ENCODE peak calls at places on chromosomes 13 and 19, in four cellular contexts. One of them, this sample, is unnamed.

GRCh38 chr19:38044267-38045111 is 137.5 kb downstream of the SIPA1L3 start:
- DNase-seq in brain microvascular endothelial cell: peak
- DNase-seq in heart left ventricle: no peak
- DNase-seq in A549: peak
- DNase-seq in this sample: peak

GRCh38 chr13:71865858-71866172 is 1.2 kb downstream of the DACH1 start:
- DNase-seq in brain microvascular endothelial cell: no peak
- DNase-seq in heart left ventricle: peak
- DNase-seq in A549: no peak
- DNase-seq in this sample: no peak

GRCh38 chr19:1613808-1614570 is 8.7 kb upstream of the UQCR11 start:
- DNase-seq in brain microvascular endothelial cell: no peak
- DNase-seq in heart left ventricle: no peak
- DNase-seq in A549: no peak
- DNase-seq in this sample: no peak

GRCh38 chr19:50549927-50550593 is 18.2 kb downstream of the LRRC4B start:
- DNase-seq in brain microvascular endothelial cell: no peak
- DNase-seq in heart left ventricle: no peak
- DNase-seq in A549: no peak
- DNase-seq in this sample: no peak

GRCh38 chr19:54873990-54874389 is at the start of gene FCAR:
- DNase-seq in brain microvascular endothelial cell: no peak
- DNase-seq in heart left ventricle: no peak
- DNase-seq in A549: no peak
- DNase-seq in this sample: no peak

GRCh38 chr19:3175761-3176714 is 2.5 kb upstream of the S1PR4 start:
- DNase-seq in brain microvascular endothelial cell: no peak
- DNase-seq in heart left ventricle: no peak
- DNase-seq in A549: peak
- DNase-seq in this sample: peak

GRCh38 chr13:41960195-41960699 is 662 bp downstream of the VWA8 start:
- DNase-seq in brain microvascular endothelial cell: no peak
- DNase-seq in heart left ventricle: peak
- DNase-seq in A549: no peak
- DNase-seq in this sample: peak

GRCh38 chr13:106295971-106296370 is 239.5 kb downstream of the EFNB2 start:
- DNase-seq in brain microvascular endothelial cell: no peak
- DNase-seq in heart left ventricle: no peak
- DNase-seq in A549: no peak
- DNase-seq in this sample: no peak

GRCh38 chr19:10517361-10517759 is at the start of gene S1PR5:
- DNase-seq in brain microvascular endothelial cell: no peak
- DNase-seq in heart left ventricle: no peak
- DNase-seq in A549: peak
- DNase-seq in this sample: no peak

GRCh38 chr13:33363328-33363727 is 77.8 kb upstream of the STARD13 start:
- DNase-seq in brain microvascular endothelial cell: no peak
- DNase-seq in heart left ventricle: peak
- DNase-seq in A549: no peak
- DNase-seq in this sample: no peak

GRCh38 chr19:49196527-49197240 is 39.1 kb downstream of the TRPM4 start:
- DNase-seq in brain microvascular endothelial cell: no peak
- DNase-seq in heart left ventricle: peak
- DNase-seq in A549: no peak
- DNase-seq in this sample: no peak

GRCh38 chr13:76822691-76823267 is 63.4 kb downstream of the KCTD12 start:
- DNase-seq in brain microvascular endothelial cell: no peak
- DNase-seq in heart left ventricle: no peak
- DNase-seq in A549: peak
- DNase-seq in this sample: peak

GRCh38 chr13:81224502-81224833 is 883.5 kb upstream of the SPRY2 start:
- DNase-seq in brain microvascular endothelial cell: no peak
- DNase-seq in heart left ventricle: no peak
- DNase-seq in A549: no peak
- DNase-seq in this sample: no peak

GRCh38 chr19:42360787-42361544 is 29.1 kb downstream of the CNFN start:
- DNase-seq in brain microvascular endothelial cell: no peak
- DNase-seq in heart left ventricle: no peak
- DNase-seq in A549: no peak
- DNase-seq in this sample: no peak

GRCh38 chr19:42552086-42553065 is 24.1 kb upstream of the CEACAM1 start:
- DNase-seq in brain microvascular endothelial cell: no peak
- DNase-seq in heart left ventricle: no peak
- DNase-seq in A549: no peak
- DNase-seq in this sample: no peak

GRCh38 chr13:29428310-29428991 is 167.0 kb downstream of the SLC7A1 start:
- DNase-seq in brain microvascular endothelial cell: no peak
- DNase-seq in heart left ventricle: peak
- DNase-seq in A549: no peak
- DNase-seq in this sample: peak
- TF ChIP-seq CTCF in brain microvascular endothelial cell: peak
- TF ChIP-seq CTCF in heart left ventricle: peak
- TF ChIP-seq CTCF in A549: no peak
- TF ChIP-seq CTCF in this sample: no peak

GRCh38 chr13:22275393-22275792 is 604.5 kb downstream of the FGF9 start:
- DNase-seq in brain microvascular endothelial cell: no peak
- DNase-seq in heart left ventricle: no peak
- DNase-seq in A549: no peak
- DNase-seq in this sample: no peak

DNA sequence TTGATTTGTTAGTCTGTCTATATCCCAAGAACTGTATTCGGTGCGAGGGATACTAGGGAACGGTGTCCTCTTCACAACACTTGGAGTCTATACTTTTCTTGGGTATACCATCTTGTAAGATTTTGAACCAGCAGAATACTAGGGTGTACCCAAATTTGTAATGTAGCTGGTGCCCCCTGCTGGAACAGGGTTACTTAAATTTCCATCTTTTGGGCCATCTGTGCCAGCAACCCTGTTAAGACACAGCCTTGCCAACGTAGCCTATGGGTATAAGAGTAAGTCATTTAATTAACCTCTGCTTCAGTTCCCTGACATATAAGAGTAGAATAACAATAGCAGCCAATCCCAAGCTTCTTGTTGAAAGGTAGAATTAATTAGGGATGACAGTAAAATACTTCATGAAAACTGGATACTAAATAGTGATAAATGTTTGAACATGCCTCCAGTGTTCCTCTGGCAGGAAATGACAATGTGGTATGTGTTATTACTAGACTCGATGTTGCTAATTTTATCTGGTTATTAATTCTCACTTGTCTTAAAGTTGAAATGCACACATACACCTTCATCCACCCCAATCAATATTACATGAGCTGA is 607.6 kb downstream of the FGF9 start:
- DNase-seq in brain microvascular endothelial cell: no peak
- DNase-seq in heart left ventricle: peak
- DNase-seq in A549: peak
- DNase-seq in this sample: peak
- TF ChIP-seq CTCF in brain microvascular endothelial cell: no peak
- TF ChIP-seq CTCF in heart left ventricle: peak
- TF ChIP-seq CTCF in A549: no peak
- TF ChIP-seq CTCF in this sample: no peak

GRCh38 chr13:36817996-36818395 is 1.0 kb upstream of the RFXAP start:
- DNase-seq in brain microvascular endothelial cell: no peak
- DNase-seq in heart left ventricle: no peak
- DNase-seq in A549: no peak
- DNase-seq in this sample: no peak

GRCh38 chr13:36814465-36814864 is 4.6 kb upstream of the RFXAP start:
- DNase-seq in brain microvascular endothelial cell: no peak
- DNase-seq in heart left ventricle: no peak
- DNase-seq in A549: no peak
- DNase-seq in this sample: no peak

GRCh38 chr13:36813226-36813625 is 5.8 kb upstream of the RFXAP start:
- DNase-seq in brain microvascular endothelial cell: no peak
- DNase-seq in heart left ventricle: no peak
- DNase-seq in A549: no peak
- DNase-seq in this sample: no peak

GRCh38 chr13:36818483-36819063 is 449 bp upstream of the RFXAP start:
- DNase-seq in brain microvascular endothelial cell: no peak
- DNase-seq in heart left ventricle: no peak
- DNase-seq in A549: no peak
- DNase-seq in this sample: peak

DNA sequence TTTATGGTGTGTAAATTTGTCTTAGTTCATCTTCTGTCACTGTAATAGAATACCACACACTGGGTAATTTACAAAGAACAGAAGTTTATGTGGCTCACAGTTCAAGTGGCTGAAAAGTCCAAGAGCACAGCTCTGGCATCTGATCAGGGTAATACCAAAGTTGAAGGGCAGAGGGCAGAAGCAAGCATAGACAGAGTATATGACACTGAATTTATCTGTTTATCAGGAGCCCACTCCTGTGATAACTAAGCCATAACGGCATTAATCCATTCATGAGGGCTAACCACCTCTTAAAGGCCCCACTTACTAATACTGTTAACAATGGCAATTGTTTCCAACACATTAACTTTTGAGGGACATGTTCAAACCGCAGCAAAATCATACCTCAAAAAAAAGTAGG is 4.0 kb upstream of the RFXAP start:
- DNase-seq in brain microvascular endothelial cell: no peak
- DNase-seq in heart left ventricle: no peak
- DNase-seq in A549: peak
- DNase-seq in this sample: no peak
- TF ChIP-seq CTCF in brain microvascular endothelial cell: peak
- TF ChIP-seq CTCF in heart left ventricle: no peak
- TF ChIP-seq CTCF in A549: peak
- TF ChIP-seq CTCF in this sample: peak

GRCh38 chr19:56393119-56394012 is at the start of gene ZNF582:
- DNase-seq in brain microvascular endothelial cell: peak
- DNase-seq in heart left ventricle: peak
- DNase-seq in A549: peak
- DNase-seq in this sample: peak
- TF ChIP-seq CTCF in brain microvascular endothelial cell: peak
- TF ChIP-seq CTCF in heart left ventricle: peak
- TF ChIP-seq CTCF in A549: peak
- TF ChIP-seq CTCF in this sample: no peak

DNA sequence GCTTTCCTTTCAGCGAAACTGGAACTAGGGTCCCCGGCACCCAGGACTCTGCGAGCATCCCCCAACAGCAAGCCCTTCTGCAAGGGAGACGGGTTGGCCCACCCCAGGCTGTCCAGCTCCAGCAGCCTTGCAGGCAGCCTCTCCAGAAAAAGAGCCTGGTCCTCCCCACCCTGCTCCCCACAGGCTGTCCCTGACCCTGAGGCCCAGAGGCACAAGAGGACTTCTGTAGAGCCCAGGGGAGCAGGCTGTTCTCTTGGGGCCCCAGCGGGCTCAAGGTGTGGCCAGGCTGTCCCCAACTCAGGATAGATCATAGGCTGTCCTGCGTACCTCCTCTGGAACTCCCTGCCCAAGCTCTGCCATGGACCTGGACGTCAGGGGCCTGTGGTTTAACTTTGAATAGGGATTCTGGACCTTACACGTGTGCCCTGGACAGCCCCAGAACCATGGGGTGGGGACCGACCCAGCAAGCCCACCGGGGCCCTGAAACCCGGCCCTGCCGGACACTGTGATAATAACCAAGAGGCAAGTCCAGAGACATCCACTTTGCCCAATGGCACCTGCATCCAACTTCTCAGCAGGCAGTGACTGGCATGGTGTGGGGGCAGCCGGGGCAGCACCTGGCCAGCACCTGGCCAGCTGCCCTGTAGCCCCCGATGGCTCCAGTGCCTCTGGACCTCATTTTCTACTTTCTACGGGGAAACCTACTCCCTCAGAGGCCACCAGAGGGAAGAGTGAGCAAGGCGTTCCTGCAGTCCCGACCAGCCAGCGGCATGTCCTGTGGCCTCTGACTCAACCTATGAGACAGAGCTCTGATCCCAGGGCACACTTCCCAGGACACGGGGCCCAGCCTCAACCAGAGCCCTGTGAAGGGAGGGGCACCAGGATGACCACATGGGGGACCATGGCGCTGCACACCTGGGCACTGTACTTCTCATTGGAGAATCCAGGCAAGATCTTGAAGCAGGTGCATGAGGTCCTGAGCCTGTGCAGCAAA is 50.9 kb upstream of the TPM4 start:
- DNase-seq in brain microvascular endothelial cell: peak
- DNase-seq in heart left ventricle: no peak
- DNase-seq in A549: peak
- DNase-seq in this sample: peak
- TF ChIP-seq CTCF in brain microvascular endothelial cell: peak
- TF ChIP-seq CTCF in heart left ventricle: no peak
- TF ChIP-seq CTCF in A549: no peak
- TF ChIP-seq CTCF in this sample: peak

DNA sequence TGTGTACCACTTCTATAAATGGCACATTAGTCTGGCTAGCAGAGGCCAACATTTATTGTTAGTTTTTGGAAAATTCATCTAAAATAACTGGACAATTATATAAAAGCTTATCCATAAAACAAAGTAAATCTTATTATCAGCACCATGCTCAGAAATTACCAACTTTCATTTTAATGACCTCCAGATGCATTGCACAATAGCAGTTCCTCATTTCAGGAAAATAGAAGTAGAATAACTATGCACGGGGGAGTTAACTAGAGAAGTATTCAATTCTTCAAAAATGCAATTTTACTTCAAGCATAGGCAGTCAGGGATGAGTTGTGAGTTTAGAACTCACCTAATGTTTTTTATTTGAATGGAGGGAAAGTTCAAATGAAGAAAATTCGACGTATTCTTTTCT is 1023.5 kb downstream of the PCDH17 start:
- DNase-seq in brain microvascular endothelial cell: no peak
- DNase-seq in heart left ventricle: no peak
- DNase-seq in A549: no peak
- DNase-seq in this sample: no peak
- TF ChIP-seq CTCF in brain microvascular endothelial cell: no peak
- TF ChIP-seq CTCF in heart left ventricle: no peak
- TF ChIP-seq CTCF in A549: no peak
- TF ChIP-seq CTCF in this sample: no peak

DNA sequence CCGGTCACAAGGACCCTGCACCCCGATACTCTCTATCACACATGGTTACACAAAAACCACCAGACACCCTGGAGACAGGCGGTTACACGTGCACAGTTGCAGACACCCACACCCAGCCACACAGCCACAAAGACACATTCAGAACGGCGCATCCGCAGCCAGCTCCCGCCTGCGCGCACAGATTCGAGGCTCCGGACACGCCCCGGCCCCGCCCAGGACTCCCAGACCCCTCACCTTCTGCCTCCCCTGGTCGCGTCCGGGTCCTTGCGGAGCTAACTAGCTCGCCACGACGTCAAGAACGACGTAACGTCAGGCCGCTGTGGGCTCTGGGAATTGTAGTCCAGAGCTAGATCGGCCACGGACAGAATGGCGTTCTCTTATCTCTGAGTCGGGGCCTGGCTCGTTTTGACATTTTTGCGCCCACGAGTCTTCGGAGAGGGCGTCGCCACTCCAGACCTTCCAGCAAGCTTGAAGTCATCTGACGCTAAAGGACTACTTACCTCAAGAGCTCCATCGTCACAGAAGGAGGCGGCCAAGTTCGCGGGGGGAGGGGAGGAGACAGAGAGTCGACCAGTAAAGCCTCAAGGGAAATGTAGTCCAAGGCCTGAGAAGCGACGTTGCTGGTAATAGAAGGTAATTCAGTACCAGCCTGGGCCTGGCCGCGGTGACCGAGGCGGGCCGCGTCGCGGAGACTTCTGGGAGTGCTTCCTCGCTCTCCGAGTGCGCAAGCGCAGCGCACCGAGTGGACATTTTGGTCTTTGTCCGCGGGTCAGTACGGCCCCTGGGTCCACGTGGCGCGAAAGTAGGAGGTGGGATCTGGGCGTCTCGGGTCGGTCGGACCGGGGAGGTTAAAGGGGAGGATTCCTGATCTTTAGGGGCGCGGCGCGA is at the start of the genes ZNF146 and ZNF565:
- DNase-seq in brain microvascular endothelial cell: peak
- DNase-seq in heart left ventricle: peak
- DNase-seq in A549: peak
- DNase-seq in this sample: peak
- TF ChIP-seq CTCF in brain microvascular endothelial cell: no peak
- TF ChIP-seq CTCF in heart left ventricle: no peak
- TF ChIP-seq CTCF in A549: no peak
- TF ChIP-seq CTCF in this sample: no peak

GRCh38 chr13:44876782-44877324 is 112.4 kb downstream of the NUFIP1 start:
- DNase-seq in brain microvascular endothelial cell: no peak
- DNase-seq in heart left ventricle: no peak
- DNase-seq in A549: peak
- DNase-seq in this sample: no peak
- TF ChIP-seq CTCF in brain microvascular endothelial cell: peak
- TF ChIP-seq CTCF in heart left ventricle: no peak
- TF ChIP-seq CTCF in A549: no peak
- TF ChIP-seq CTCF in this sample: no peak

This sample was measured in RWPE1.